ENCODE peak calls at places on chromosomes 7 and 10, in nine cellular contexts. K is stimulated activated CD4-positive, alpha-beta T cell treated with anti-CD3 and anti-CD28 coated beads, Interleukin-1b, Interleukin-23, amount 100 ng/mL, for 4 hours; W is GM04504; P is A549; D is endodermal cell; I is dorsolateral prefrontal cortex; Y is C1 segment of cervical spinal cord; S is HEK293T; J is transverse colon. M is an unnamed sample.

GRCh38 chr10:70777063-70777875 is 7.9 kb downstream of the TBATA start:
- DNase-seq in K (no peak), W (no peak), P (no peak), D (peak), I (no peak), Y (no peak), S (no peak), J (no peak), M (no peak)

GRCh38 chr10:29535012-29535777 is 99.6 kb downstream of the SVIL start:
- DNase-seq in K (no peak), W (peak), P (peak), D (peak), I (peak), Y (peak), S (peak), J (peak), M (peak)

GRCh38 chr7:106610996-106611886 is 49.7 kb downstream of the CCDC71L start:
- DNase-seq in K (no peak), W (no peak), P (no peak), D (no peak), I (no peak), Y (no peak), S (no peak), J (no peak), M (no peak)

GRCh38 chr10:35639021-35639521 is 3.0 kb downstream of the FZD8 start:
- DNase-seq in K (no peak), W (no peak), P (no peak), D (peak), I (no peak), Y (no peak), S (no peak), J (no peak), M (no peak)

GRCh38 chr10:13072339-13072738 is 27.6 kb upstream of the OPTN start:
- DNase-seq in K (no peak), W (no peak), P (no peak), D (no peak), I (no peak), Y (no peak), S (no peak), J (no peak), M (no peak)

GRCh38 chr10:3122486-3123205 is 49.9 kb downstream of the PITRM1 start:
- DNase-seq in K (no peak), W (no peak), P (no peak), D (no peak), I (no peak), Y (no peak), S (no peak), J (no peak), M (no peak)

GRCh38 chr7:44305564-44306507 is 19.6 kb downstream of the CAMK2B start:
- DNase-seq in K (no peak), W (no peak), P (no peak), D (peak), I (no peak), Y (no peak), S (no peak), J (no peak), M (no peak)

GRCh38 chr10:480498-480927 is 209.0 kb downstream of the DIP2C start:
- DNase-seq in K (no peak), W (no peak), P (no peak), D (peak), I (no peak), Y (no peak), S (no peak), J (no peak), M (no peak)

GRCh38 chr10:49183596-49184542 is 4.3 kb downstream of the TMEM273 start:
- DNase-seq in K (no peak), W (no peak), P (no peak), D (no peak), I (no peak), Y (no peak), S (no peak), J (no peak), M (no peak)

GRCh38 chr10:119136084-119136483 is 29.4 kb downstream of the SFXN4 start:
- DNase-seq in K (no peak), W (no peak), P (no peak), D (no peak), I (no peak), Y (no peak), S (no peak), J (no peak), M (no peak)

GRCh38 chr7:41808541-41808940 is 105.7 kb upstream of the INHBA start:
- DNase-seq in K (no peak), W (no peak), P (no peak), D (peak), I (no peak), Y (no peak), S (no peak), J (no peak), M (no peak)

GRCh38 chr10:6047847-6048246 is 14.3 kb downstream of the IL2RA start:
- DNase-seq in K (no peak), W (no peak), P (no peak), D (peak), I (no peak), Y (no peak), S (no peak), J (no peak), M (no peak)

GRCh38 chr10:104680467-104681401 is 39.6 kb downstream of the SORCS3 start:
- DNase-seq in K (no peak), W (no peak), P (peak), D (peak), I (peak), Y (no peak), S (no peak), J (no peak), M (no peak)

GRCh38 chr7:121301441-121302213 is 27.2 kb upstream of the WNT16 start:
- DNase-seq in K (no peak), W (no peak), P (no peak), D (no peak), I (no peak), Y (no peak), S (no peak), J (no peak), M (no peak)

GRCh38 chr10:16948335-16948734 is 131.1 kb upstream of the RSU1 start:
- DNase-seq in K (no peak), W (no peak), P (no peak), D (no peak), I (no peak), Y (no peak), S (no peak), J (no peak), M (no peak)

GRCh38 chr10:69769395-69769989 is 32.2 kb upstream of the COL13A1 start:
- DNase-seq in K (no peak), W (peak), P (peak), D (peak), I (no peak), Y (no peak), S (peak), J (peak), M (peak)

GRCh38 chr7:70700055-70700934 is 431.6 kb upstream of the GALNT17 start:
- DNase-seq in K (no peak), W (no peak), P (no peak), D (peak), I (no peak), Y (no peak), S (no peak), J (no peak), M (no peak)

GRCh38 chr7:98400538-98401427 is at the start of gene BAIAP2L1:
- DNase-seq in K (peak), W (no peak), P (peak), D (peak), I (peak), Y (no peak), S (peak), J (peak), M (no peak)

GRCh38 chr10:112955736-112956421 is 5.8 kb downstream of the TCF7L2 start:
- DNase-seq in K (no peak), W (peak), P (no peak), D (no peak), I (no peak), Y (no peak), S (no peak), J (peak), M (no peak)

GRCh38 chr10:83050815-83051214 is 1088.5 kb upstream of the GHITM start:
- DNase-seq in K (no peak), W (no peak), P (no peak), D (no peak), I (no peak), Y (no peak), S (no peak), J (no peak), M (no peak)

GRCh38 chr10:116809528-116810500 is 39.5 kb upstream of the ENO4 start:
- DNase-seq in K (no peak), W (no peak), P (peak), D (peak), I (no peak), Y (no peak), S (peak), J (peak), M (no peak)

GRCh38 chr10:70558871-70559810 is 43.4 kb downstream of the PRF1 start:
- DNase-seq in K (peak), W (no peak), P (peak), D (peak), I (peak), Y (no peak), S (peak), J (peak), M (no peak)

GRCh38 chr10:23918839-23919238 is 290.1 kb upstream of the KIAA1217 start:
- DNase-seq in K (no peak), W (no peak), P (no peak), D (peak), I (no peak), Y (no peak), S (no peak), J (no peak), M (no peak)

GRCh38 chr10:103897241-103897774 is 20.7 kb downstream of the STN1 start:
- DNase-seq in K (no peak), W (no peak), P (no peak), D (no peak), I (no peak), Y (no peak), S (no peak), J (no peak), M (no peak)

GRCh38 chr7:5692112-5692844 is 89.2 kb downstream of the RNF216 start:
- DNase-seq in K (no peak), W (peak), P (peak), D (no peak), I (no peak), Y (no peak), S (no peak), J (peak), M (peak)

GRCh38 chr10:95360122-95360715 is 69.4 kb upstream of the PDLIM1 start:
- DNase-seq in K (no peak), W (no peak), P (no peak), D (no peak), I (no peak), Y (no peak), S (no peak), J (no peak), M (no peak)

GRCh38 chr7:47405921-47406765 is 175.8 kb downstream of the TNS3 start:
- DNase-seq in K (no peak), W (no peak), P (no peak), D (peak), I (peak), Y (no peak), S (no peak), J (peak), M (no peak)

GRCh38 chr10:34433241-34434076 is 381.6 kb downstream of the PARD3 start:
- DNase-seq in K (no peak), W (no peak), P (no peak), D (no peak), I (no peak), Y (no peak), S (no peak), J (no peak), M (peak)

GRCh38 chr7:40186586-40186985 is 51.8 kb downstream of the SUGCT start:
- DNase-seq in K (no peak), W (no peak), P (no peak), D (peak), I (no peak), Y (no peak), S (no peak), J (no peak), M (no peak)

GRCh38 chr7:1922071-1922869 is 252.2 kb downstream of the ELFN1 start:
- DNase-seq in K (peak), W (peak), P (no peak), D (no peak), I (no peak), Y (no peak), S (no peak), J (no peak), M (no peak)

GRCh38 chr7:55965805-55966421 is 1.5 kb downstream of the NIPSNAP2 start:
- DNase-seq in K (no peak), W (peak), P (no peak), D (no peak), I (no peak), Y (peak), S (no peak), J (no peak), M (no peak)

GRCh38 chr7:135245826-135246825 is 12.5 kb downstream of the STRA8 start:
- DNase-seq in K (no peak), W (no peak), P (no peak), D (no peak), I (no peak), Y (no peak), S (no peak), J (no peak), M (no peak)

GRCh38 chr7:130936202-130936931 is 202.4 kb upstream of the KLF14 start:
- DNase-seq in K (no peak), W (no peak), P (no peak), D (no peak), I (no peak), Y (no peak), S (no peak), J (no peak), M (no peak)